ENCODE peak calls at places on chromosomes 4 and X, in four cellular contexts. V is A549, D is breast epithelium, J is body of pancreas. B is an unnamed sample. For H3K4me1, the result is how much of the 10 kb centered on the place peaks cover.

GRCh38 chr4:76606662-76607265 is 171.7 kb downstream of the SHROOM3 start:
- DNase-seq in V (no peak), D (no peak), J (no peak), B (no peak)

GRCh38 chr4:25051534-25051933 is 20.8 kb upstream of the LGI2 start:
- DNase-seq in V (no peak), D (no peak), J (no peak), B (no peak)

GRCh38 chr4:19195696-19196095 is 1056.0 kb upstream of the SLIT2 start:
- DNase-seq in V (no peak), D (no peak), J (no peak), B (no peak)

GRCh38 chr4:6566582-6567190 is 8.3 kb upstream of the MAN2B2 start:
- DNase-seq in V (no peak), D (no peak), J (no peak), B (no peak)

GRCh38 chrX:51614353-51614752 is 4.4 kb downstream of the CENPVL3 start:
- DNase-seq in V (peak), D (no peak), J (no peak), B (no peak)

GRCh38 chrX:63751481-63751880 is 33.5 kb downstream of the ARHGEF9 start:
- DNase-seq in V (no peak), D (peak), J (no peak), B (no peak)

GRCh38 chr4:3296651-3297050 is 3.8 kb downstream of the RGS12 start:
- DNase-seq in V (no peak), D (no peak), J (peak), B (no peak)

GRCh38 chrX:53732797-53733196 is 46.3 kb upstream of the HUWE1 start:
- DNase-seq in V (no peak), D (no peak), J (no peak), B (no peak)

GRCh38 chr4:152269448-152270191 is 266.3 kb downstream of the FBXW7 start:
- DNase-seq in V (no peak), D (no peak), J (no peak), B (no peak)

GRCh38 chr4:105624530-105624929 is 72.1 kb downstream of the ARHGEF38 start:
- DNase-seq in V (no peak), D (no peak), J (peak), B (no peak)

GRCh38 chr4:15240764-15241163 is 187.1 kb upstream of the C1QTNF7 start:
- DNase-seq in V (no peak), D (no peak), J (no peak), B (no peak)

GRCh38 chr4:131459430-131460101 is 1689.5 kb upstream of the PCDH10 start:
- DNase-seq in V (no peak), D (no peak), J (no peak), B (no peak)

GRCh38 chrX:122783918-122784317 is 400.2 kb upstream of the GRIA3 start:
- DNase-seq in V (no peak), D (no peak), J (no peak), B (no peak)

GRCh38 chrX:72045141-72045540 is 86.6 kb downstream of the RTL5 start:
- DNase-seq in V (no peak), D (no peak), J (no peak), B (no peak)

GRCh38 chrX:153973127-153974002 is 811 bp downstream of the TMEM187 start:
- DNase-seq in V (no peak), D (no peak), J (peak), B (no peak)

GRCh38 chrX:11100281-11101035 is 10.7 kb upstream of the HCCS start:
- DNase-seq in V (peak), D (peak), J (peak), B (peak)

GRCh38 chr4:185395255-185395955 is at the start of gene LRP2BP:
- DNase-seq in V (no peak), D (no peak), J (no peak), B (no peak)

GRCh38 chr4:186728631-186729271 is 5.1 kb upstream of the FAT1 start:
- DNase-seq in V (peak), D (no peak), J (no peak), B (no peak)

GRCh38 chrX:53440101-53440500 is 5.9 kb upstream of the HSD17B10 start:
- DNase-seq in V (no peak), D (no peak), J (no peak), B (no peak)

GRCh38 chr4:177499537-177499936 is 57.3 kb upstream of the AGA start:
- DNase-seq in V (no peak), D (no peak), J (no peak), B (no peak)

GRCh38 chrX:30888526-30889146 is 418 bp downstream of the TAB3 start:
- DNase-seq in V (no peak), D (no peak), J (no peak), B (peak)

GRCh38 chrX:153361781-153362397 is 27.9 kb downstream of the ZNF275 start:
- DNase-seq in V (no peak), D (no peak), J (no peak), B (no peak)

GRCh38 chr4:107913283-107913899 is 18.0 kb upstream of the CYP2U1 start:
- DNase-seq in V (peak), D (peak), J (peak), B (no peak)

GRCh38 chr4:16377887-16378286 is 151.6 kb upstream of the TAPT1 start:
- DNase-seq in V (no peak), D (no peak), J (no peak), B (no peak)

GRCh38 chr4:137614491-137614890 is 82.2 kb upstream of the PCDH18 start:
- DNase-seq in V (no peak), D (no peak), J (no peak), B (no peak)

GRCh38 chr4:159516556-159516955 is 413.7 kb downstream of the RAPGEF2 start:
- DNase-seq in V (no peak), D (no peak), J (no peak), B (no peak)

GRCh38 chr4:158208931-158209640 is 1.2 kb upstream of the TMEM144 start:
- DNase-seq in V (no peak), D (no peak), J (no peak), B (no peak)

GRCh38 chr4:132593717-132594400 is 555.2 kb upstream of the PCDH10 start:
- DNase-seq in V (no peak), D (no peak), J (no peak), B (no peak)

GRCh38 chr4:155571184-155571944 is 95.3 kb upstream of the GUCY1A1 start:
- DNase-seq in V (no peak), D (no peak), J (no peak), B (no peak)

GRCh38 chr4:159367421-159368105 is 264.7 kb downstream of the RAPGEF2 start:
- DNase-seq in V (no peak), D (no peak), J (no peak), B (no peak)

GRCh38 chrX:17713288-17713687 is 24.0 kb upstream of the SCML1 start:
- DNase-seq in V (no peak), D (no peak), J (no peak), B (no peak)

GRCh38 chrX:34918856-34919255 is 23.7 kb upstream of the FAM47B start:
- DNase-seq in V (peak), D (no peak), J (peak), B (no peak)

GRCh38 chr4:1593458-1593857 is 90.7 kb downstream of the FAM53A start:
- DNase-seq in V (no peak), D (no peak), J (no peak), B (peak)

GRCh38 chr4:173524218-173525117 is 5.6 kb downstream of the HAND2 start:
- DNase-seq in V (no peak), D (no peak), J (no peak), B (peak)

GRCh38 chrX:139702658-139703057 is 5.3 kb downstream of the MCF2 start:
- DNase-seq in V (no peak), D (no peak), J (no peak), B (no peak)

GRCh38 chr4:139076016-139076744 is 60.6 kb downstream of the NOCT start:
- DNase-seq in V (no peak), D (no peak), J (no peak), B (no peak)

GRCh38 chr4:139082750-139083532 is 67.4 kb downstream of the NOCT start:
- DNase-seq in V (peak), D (peak), J (peak), B (peak)

GRCh38 chr4:139078926-139079325 is 63.3 kb downstream of the NOCT start:
- DNase-seq in V (no peak), D (no peak), J (no peak), B (no peak)

GRCh38 chr4:139077567-139078355 is 62.2 kb downstream of the NOCT start:
- DNase-seq in V (no peak), D (no peak), J (no peak), B (no peak)
- H3K4me1 ChIP-seq in V (under half), D (under half), J (half or more), B (half or more)

GRCh38 chr4:22595684-22596083 is 79.8 kb upstream of the ADGRA3 start:
- DNase-seq in V (no peak), D (no peak), J (no peak), B (no peak)

GRCh38 chr4:22593933-22594332 is 78.1 kb upstream of the ADGRA3 start:
- DNase-seq in V (no peak), D (no peak), J (no peak), B (no peak)

GRCh38 chr4:22597471-22597870 is 81.6 kb upstream of the ADGRA3 start:
- DNase-seq in V (no peak), D (no peak), J (no peak), B (no peak)

DNA sequence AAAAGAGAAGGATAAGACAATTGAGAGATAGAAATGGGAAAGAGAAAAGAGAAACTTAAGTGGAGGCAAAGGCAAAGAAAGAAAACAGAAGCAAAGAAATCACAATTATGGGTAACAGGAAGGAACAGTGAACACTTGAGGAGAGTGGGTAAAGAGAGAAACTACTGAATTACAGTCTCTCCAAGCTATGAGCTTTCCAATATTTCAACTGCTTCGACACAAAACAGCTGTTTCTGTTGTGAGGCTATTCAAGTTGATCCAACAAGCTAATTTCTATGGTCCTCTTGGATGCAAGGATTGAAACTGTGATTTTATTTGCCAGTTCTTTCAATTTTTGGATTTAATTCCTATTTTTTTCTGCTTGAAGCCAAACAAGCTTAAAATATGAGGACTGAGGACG is 80.5 kb upstream of the ADGRA3 start:
- DNase-seq in V (no peak), D (no peak), J (no peak), B (no peak)
- TF ChIP-seq POLR2A in V (no peak), D (no peak), J (no peak), B (no peak)

GRCh38 chr4:120096508-120097297 is 30.1 kb upstream of the MAD2L1 start:
- DNase-seq in V (peak), D (no peak), J (no peak), B (no peak)
- H3K4me1 ChIP-seq in V (under half), D (under half), J (under half), B (under half)

GRCh38 chr4:56907489-56908205 is at the start of gene REST:
- DNase-seq in V (peak), D (peak), J (peak), B (peak)
- TF ChIP-seq POLR2A in V (peak), D (no peak), J (peak), B (no peak)

GRCh38 chrX:45757272-45757671 is 556.6 kb upstream of the DIPK2B start:
- DNase-seq in V (no peak), D (no peak), J (no peak), B (no peak)

GRCh38 chrX:45755719-45756118 is 555.0 kb upstream of the DIPK2B start:
- DNase-seq in V (no peak), D (no peak), J (no peak), B (no peak)

GRCh38 chrX:45758738-45759397 is 558.2 kb upstream of the DIPK2B start:
- DNase-seq in V (no peak), D (no peak), J (no peak), B (no peak)

GRCh38 chrX:45758319-45758718 is 557.6 kb upstream of the DIPK2B start:
- DNase-seq in V (no peak), D (no peak), J (no peak), B (no peak)

DNA sequence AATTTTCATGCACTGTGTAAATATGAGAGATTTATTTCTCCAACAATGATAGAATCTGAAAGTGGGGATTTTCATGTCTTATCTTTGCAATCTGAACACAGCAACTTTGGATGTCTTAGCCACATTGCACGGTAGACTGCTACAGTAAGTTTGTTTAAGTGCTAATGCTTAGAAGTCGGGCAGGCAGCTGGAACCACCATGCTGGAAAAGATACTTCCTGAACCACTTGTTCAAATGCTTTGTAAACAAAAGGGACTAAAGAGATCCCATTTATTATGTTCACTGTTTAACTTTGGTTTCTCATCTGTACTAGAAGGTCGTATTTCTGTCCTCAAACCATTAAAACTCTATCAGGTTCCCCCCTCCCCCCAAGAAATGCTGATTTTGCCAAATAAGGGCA is 555.9 kb upstream of the DIPK2B start:
- DNase-seq in V (no peak), D (no peak), J (no peak), B (no peak)
- H3K4me1 ChIP-seq in V (half or more), D (under half), J (under half), B (under half)

DNA sequence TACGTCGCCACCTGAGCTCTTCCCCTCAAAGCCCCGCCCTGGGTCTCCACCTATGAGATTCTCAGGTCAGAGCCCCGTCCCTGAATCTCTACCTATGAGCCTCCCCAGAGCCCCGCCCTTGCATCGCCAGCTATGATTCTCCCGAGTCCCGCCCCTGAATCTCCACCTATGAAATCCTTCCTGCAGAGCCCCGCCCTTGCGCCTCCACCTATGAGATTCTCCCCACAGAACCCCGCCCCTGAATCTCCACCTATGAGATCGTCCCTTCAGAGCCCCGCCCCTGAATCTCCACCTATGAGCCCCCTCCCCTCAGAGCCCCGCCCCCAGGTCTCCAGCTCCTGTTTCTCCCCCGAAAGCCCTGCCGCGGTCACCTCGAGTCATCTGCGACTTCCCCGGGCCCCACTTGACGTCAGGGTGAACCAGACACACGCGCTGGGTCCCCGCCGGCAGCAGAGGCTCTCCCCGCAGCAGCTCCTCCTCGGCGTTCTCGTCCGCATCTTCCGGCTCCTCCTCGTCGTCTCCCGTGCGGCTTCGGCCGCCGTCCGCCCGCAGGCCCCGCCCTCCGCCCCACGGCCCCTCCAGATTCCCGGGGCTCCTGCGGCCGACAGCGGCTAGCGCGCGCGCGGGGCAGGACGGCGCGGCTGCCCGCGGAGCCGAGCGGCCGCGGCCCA is 393 bp downstream of the GTPBP6 start:
- DNase-seq in V (peak), D (peak), J (peak), B (peak)
- TF ChIP-seq POLR2A in V (no peak), D (peak), J (no peak), B (peak)

B was measured in sigmoid colon.